ENCODE peak calls at places on chromosomes 7 and 10, in six cellular contexts. Y is DMS153; F is COR-L47; N is astrocyte of the cerebellum; G is NCI-H1694 treated with DMSO at 0.1 percent for 48 hours; L is stimulated activated CD4-positive, alpha-beta T cell treated with anti-CD3 and anti-CD28 coated beads, Interleukin-12 subunit alpha, Interleukin-12 subunit beta, amount 100 ng/mL, for 4 hours. J is an unnamed sample.

GRCh38 chr7:152076324-152076821 is 50.9 kb downstream of the GALNT11 start:
- DNase-seq in Y (no peak), F (peak), N (no peak), G (no peak), L (no peak), J (no peak)

GRCh38 chr7:130865408-130866236 is 131.6 kb upstream of the KLF14 start:
- DNase-seq in Y (no peak), F (no peak), N (no peak), G (no peak), L (no peak), J (no peak)

GRCh38 chr10:92970301-92971070 is 90.1 kb upstream of the CYP26C1 start:
- DNase-seq in Y (no peak), F (no peak), N (peak), G (no peak), L (no peak), J (no peak)

GRCh38 chr7:33728779-33729646 is 176.3 kb upstream of the BMPER start:
- DNase-seq in Y (no peak), F (no peak), N (no peak), G (no peak), L (no peak), J (no peak)

GRCh38 chr7:30556854-30557644 is 37.6 kb upstream of the GARS1 start:
- DNase-seq in Y (peak), F (peak), N (peak), G (no peak), L (no peak), J (no peak)

GRCh38 chr7:118311121-118311803 is 86.8 kb downstream of the ANKRD7 start:
- DNase-seq in Y (peak), F (peak), N (peak), G (no peak), L (no peak), J (no peak)

GRCh38 chr10:45160266-45160665 is 155.1 kb downstream of the OR13A1 start:
- DNase-seq in Y (no peak), F (no peak), N (no peak), G (no peak), L (no peak), J (no peak)

GRCh38 chr10:12181065-12181775 is 14.5 kb downstream of the NUDT5 start:
- DNase-seq in Y (no peak), F (no peak), N (peak), G (no peak), L (peak), J (no peak)

GRCh38 chr10:30736685-30737232 is 107.2 kb upstream of the LYZL2 start:
- DNase-seq in Y (no peak), F (no peak), N (peak), G (no peak), L (no peak), J (no peak)

GRCh38 chr10:42477170-42477569 is 161.2 kb downstream of the ZNF33B start:
- DNase-seq in Y (no peak), F (no peak), N (no peak), G (no peak), L (no peak), J (no peak)

GRCh38 chr10:31808258-31809218 is 120.1 kb downstream of the ARHGAP12 start:
- DNase-seq in Y (no peak), F (peak), N (peak), G (peak), L (no peak), J (no peak)

GRCh38 chr10:22681783-22682183 is 32.6 kb downstream of the PIP4K2A start:
- DNase-seq in Y (no peak), F (no peak), N (peak), G (no peak), L (peak), J (no peak)

GRCh38 chr7:129343099-129343700 is 91.0 kb upstream of the STRIP2 start:
- DNase-seq in Y (peak), F (peak), N (peak), G (peak), L (no peak), J (no peak)

GRCh38 chr7:143073556-143073955 is 21.4 kb downstream of the OR6V1 start:
- DNase-seq in Y (no peak), F (no peak), N (no peak), G (no peak), L (no peak), J (no peak)

GRCh38 chr10:69057951-69058297 is 30.0 kb upstream of the SRGN start:
- DNase-seq in Y (no peak), F (no peak), N (no peak), G (no peak), L (no peak), J (no peak)

GRCh38 chr10:71052708-71053107 is 159.7 kb upstream of the UNC5B start:
- DNase-seq in Y (no peak), F (no peak), N (no peak), G (no peak), L (no peak), J (no peak)

GRCh38 chr7:31761646-31762045 is 74.6 kb downstream of the PPP1R17 start:
- DNase-seq in Y (no peak), F (no peak), N (no peak), G (no peak), L (no peak), J (no peak)

GRCh38 chr7:44561962-44562621 is 11.6 kb downstream of the DDX56 start:
- DNase-seq in Y (no peak), F (no peak), N (no peak), G (no peak), L (no peak), J (no peak)

GRCh38 chr10:30219977-30220751 is 128.9 kb downstream of the MTPAP start:
- DNase-seq in Y (no peak), F (no peak), N (no peak), G (no peak), L (no peak), J (no peak)

GRCh38 chr10:988667-989545 is 672 bp downstream of the GTPBP4 start:
- DNase-seq in Y (no peak), F (no peak), N (no peak), G (no peak), L (peak), J (no peak)

GRCh38 chr7:138029941-138030340 is 28.1 kb upstream of the CREB3L2 start:
- DNase-seq in Y (no peak), F (no peak), N (no peak), G (no peak), L (no peak), J (no peak)

GRCh38 chr10:129993621-129994020 is 29.5 kb upstream of the EBF3 start:
- DNase-seq in Y (no peak), F (no peak), N (no peak), G (no peak), L (no peak), J (no peak)

J was measured in 8988T.